ENCODE peak calls at places on chromosomes 3 and 15, in six cellular contexts. One of them, this sample, is unnamed.

GRCh38 chr3:146189519-146190173 is 28.7 kb upstream of the PLOD2 start:
- DNase-seq in activated T-cell treated with anti-CD3 and anti-CD28 coated beads, Interleukin-2, amount 50 U/mL, for 1 hour: no peak
- DNase-seq in hippocampal formation: peak; percentile 48
- DNase-seq in breast epithelium: no peak
- DNase-seq in lower leg skin: no peak
- DNase-seq in EL: peak; percentile 65
- DNase-seq in this sample: peak; percentile 56

GRCh38 chr15:83057660-83058376 is 9.2 kb downstream of the BTBD1 start:
- DNase-seq in activated T-cell treated with anti-CD3 and anti-CD28 coated beads, Interleukin-2, amount 50 U/mL, for 1 hour: no peak
- DNase-seq in hippocampal formation: no peak
- DNase-seq in breast epithelium: no peak
- DNase-seq in lower leg skin: no peak
- DNase-seq in EL: no peak
- DNase-seq in this sample: no peak

GRCh38 chr3:139718415-139718814 is 40.6 kb upstream of the NMNAT3 start:
- DNase-seq in activated T-cell treated with anti-CD3 and anti-CD28 coated beads, Interleukin-2, amount 50 U/mL, for 1 hour: no peak
- DNase-seq in hippocampal formation: no peak
- DNase-seq in breast epithelium: peak; percentile 58
- DNase-seq in lower leg skin: no peak
- DNase-seq in EL: peak; percentile 8
- DNase-seq in this sample: no peak

GRCh38 chr15:78752492-78753358 is 58.5 kb downstream of the ADAMTS7 start:
- DNase-seq in activated T-cell treated with anti-CD3 and anti-CD28 coated beads, Interleukin-2, amount 50 U/mL, for 1 hour: no peak
- DNase-seq in hippocampal formation: no peak
- DNase-seq in breast epithelium: no peak
- DNase-seq in lower leg skin: no peak
- DNase-seq in EL: no peak
- DNase-seq in this sample: no peak

GRCh38 chr15:68416158-68416535 is 15.8 kb downstream of the ITGA11 start:
- DNase-seq in activated T-cell treated with anti-CD3 and anti-CD28 coated beads, Interleukin-2, amount 50 U/mL, for 1 hour: no peak
- DNase-seq in hippocampal formation: no peak
- DNase-seq in breast epithelium: no peak
- DNase-seq in lower leg skin: no peak
- DNase-seq in EL: no peak
- DNase-seq in this sample: no peak

GRCh38 chr15:30956216-30956803 is 35.1 kb downstream of the MTMR10 start:
- DNase-seq in activated T-cell treated with anti-CD3 and anti-CD28 coated beads, Interleukin-2, amount 50 U/mL, for 1 hour: no peak
- DNase-seq in hippocampal formation: no peak
- DNase-seq in breast epithelium: no peak
- DNase-seq in lower leg skin: no peak
- DNase-seq in EL: peak; percentile 61
- DNase-seq in this sample: no peak

GRCh38 chr15:76286231-76286879 is 24.9 kb downstream of the ETFA start:
- DNase-seq in activated T-cell treated with anti-CD3 and anti-CD28 coated beads, Interleukin-2, amount 50 U/mL, for 1 hour: no peak
- DNase-seq in hippocampal formation: no peak
- DNase-seq in breast epithelium: no peak
- DNase-seq in lower leg skin: no peak
- DNase-seq in EL: peak; percentile 9
- DNase-seq in this sample: peak; percentile 26

GRCh38 chr3:90062018-90062417 is 954.6 kb downstream of the EPHA3 start:
- DNase-seq in activated T-cell treated with anti-CD3 and anti-CD28 coated beads, Interleukin-2, amount 50 U/mL, for 1 hour: no peak
- DNase-seq in hippocampal formation: no peak
- DNase-seq in breast epithelium: no peak
- DNase-seq in lower leg skin: no peak
- DNase-seq in EL: no peak
- DNase-seq in this sample: no peak

GRCh38 chr3:64084640-64085039 is 61.3 kb upstream of the PSMD6 start:
- DNase-seq in activated T-cell treated with anti-CD3 and anti-CD28 coated beads, Interleukin-2, amount 50 U/mL, for 1 hour: no peak
- DNase-seq in hippocampal formation: no peak
- DNase-seq in breast epithelium: no peak
- DNase-seq in lower leg skin: no peak
- DNase-seq in EL: peak; percentile 90
- DNase-seq in this sample: no peak

GRCh38 chr15:63350178-63350621 is 31.4 kb downstream of the CA12 start:
- DNase-seq in activated T-cell treated with anti-CD3 and anti-CD28 coated beads, Interleukin-2, amount 50 U/mL, for 1 hour: no peak
- DNase-seq in hippocampal formation: no peak
- DNase-seq in breast epithelium: no peak
- DNase-seq in lower leg skin: peak; percentile 62
- DNase-seq in EL: no peak
- DNase-seq in this sample: no peak

GRCh38 chr15:69253156-69253555 is 45.6 kb upstream of the PAQR5 start:
- DNase-seq in activated T-cell treated with anti-CD3 and anti-CD28 coated beads, Interleukin-2, amount 50 U/mL, for 1 hour: no peak
- DNase-seq in hippocampal formation: no peak
- DNase-seq in breast epithelium: no peak
- DNase-seq in lower leg skin: no peak
- DNase-seq in EL: peak; percentile 92
- DNase-seq in this sample: no peak

GRCh38 chr15:76576526-76577279 is 240.1 kb downstream of the ISL2 start:
- DNase-seq in activated T-cell treated with anti-CD3 and anti-CD28 coated beads, Interleukin-2, amount 50 U/mL, for 1 hour: no peak
- DNase-seq in hippocampal formation: no peak
- DNase-seq in breast epithelium: peak; percentile 51
- DNase-seq in lower leg skin: peak; percentile 23
- DNase-seq in EL: peak; percentile 63
- DNase-seq in this sample: no peak

GRCh38 chr15:30979457-30979856 is 12.0 kb downstream of the MTMR10 start:
- DNase-seq in activated T-cell treated with anti-CD3 and anti-CD28 coated beads, Interleukin-2, amount 50 U/mL, for 1 hour: no peak
- DNase-seq in hippocampal formation: no peak
- DNase-seq in breast epithelium: no peak
- DNase-seq in lower leg skin: no peak
- DNase-seq in EL: no peak
- DNase-seq in this sample: no peak

This sample was measured in OCI-LY7.